ENCODE peak calls at places on chromosome 1, in ten cellular contexts. Q is WERI-Rb-1, C is cardiac muscle cell, N is MM.1S, S is fibroblast of the aortic adventitia, H is AG04450, D is thyroid gland, P is astrocyte, A is B cell, L is HFFc6. U is an unnamed sample.

GRCh38 chr1:50103615-50104081 is 5.1 kb upstream of the ELAVL4 start:
- DNase-seq in Q (peak), N (no peak), H (no peak), L (no peak), A (no peak), P (no peak), S (no peak), D (no peak), C (no peak), U (no peak)

GRCh38 chr1:25617626-25618432 is 1.2 kb downstream of the MAN1C1 start:
- DNase-seq in C (peak), H (no peak), A (peak), N (no peak), Q (no peak), D (peak), L (no peak), P (no peak), S (no peak), U (no peak)

GRCh38 chr1:220243947-220244346 is 28.3 kb downstream of the RAB3GAP2 start:
- DNase-seq in C (no peak), H (no peak), S (no peak), D (no peak), Q (no peak), N (no peak), P (no peak), L (no peak), A (no peak), U (no peak)

GRCh38 chr1:214552174-214552608 is 789 bp upstream of the PTPN14 start:
- DNase-seq in L (peak), D (peak), P (peak), S (peak), C (peak), Q (no peak), N (no peak), H (no peak), A (no peak), U (no peak)

GRCh38 chr1:35850716-35851115 is 32.3 kb upstream of the AGO1 start:
- DNase-seq in D (no peak), H (no peak), C (no peak), N (no peak), P (no peak), L (no peak), Q (no peak), A (no peak), S (no peak), U (no peak)

GRCh38 chr1:230907472-230908205 is 39.3 kb upstream of the C1orf198 start:
- DNase-seq in H (no peak), L (no peak), P (no peak), C (no peak), D (no peak), Q (no peak), S (no peak), N (no peak), A (no peak), U (no peak)

GRCh38 chr1:15627343-15627988 is 10.2 kb downstream of the DDI2 start:
- DNase-seq in Q (no peak), D (no peak), L (no peak), P (no peak), A (no peak), N (peak), S (no peak), H (no peak), C (no peak), U (peak)

GRCh38 chr1:173205146-173206051 is 1.7 kb downstream of the TNFSF4 start:
- DNase-seq in P (peak), C (peak), A (no peak), S (peak), L (no peak), H (no peak), D (no peak), N (peak), Q (no peak), U (no peak)

GRCh38 chr1:176102243-176102642 is 104.8 kb downstream of the COP1 start:
- DNase-seq in H (no peak), L (no peak), A (no peak), C (peak), Q (no peak), P (no peak), S (peak), N (no peak), D (no peak), U (no peak)

GRCh38 chr1:228463559-228464455 is 23.4 kb upstream of the RNF187 start:
- DNase-seq in A (peak), S (peak), P (no peak), N (peak), H (no peak), C (no peak), D (no peak), L (no peak), Q (no peak), U (peak)

GRCh38 chr1:145858238-145858936 is 494 bp downstream of the PIAS3 start:
- DNase-seq in S (peak), L (no peak), P (no peak), C (peak), H (no peak), D (peak), Q (peak), A (no peak), N (peak), U (peak)

DNA sequence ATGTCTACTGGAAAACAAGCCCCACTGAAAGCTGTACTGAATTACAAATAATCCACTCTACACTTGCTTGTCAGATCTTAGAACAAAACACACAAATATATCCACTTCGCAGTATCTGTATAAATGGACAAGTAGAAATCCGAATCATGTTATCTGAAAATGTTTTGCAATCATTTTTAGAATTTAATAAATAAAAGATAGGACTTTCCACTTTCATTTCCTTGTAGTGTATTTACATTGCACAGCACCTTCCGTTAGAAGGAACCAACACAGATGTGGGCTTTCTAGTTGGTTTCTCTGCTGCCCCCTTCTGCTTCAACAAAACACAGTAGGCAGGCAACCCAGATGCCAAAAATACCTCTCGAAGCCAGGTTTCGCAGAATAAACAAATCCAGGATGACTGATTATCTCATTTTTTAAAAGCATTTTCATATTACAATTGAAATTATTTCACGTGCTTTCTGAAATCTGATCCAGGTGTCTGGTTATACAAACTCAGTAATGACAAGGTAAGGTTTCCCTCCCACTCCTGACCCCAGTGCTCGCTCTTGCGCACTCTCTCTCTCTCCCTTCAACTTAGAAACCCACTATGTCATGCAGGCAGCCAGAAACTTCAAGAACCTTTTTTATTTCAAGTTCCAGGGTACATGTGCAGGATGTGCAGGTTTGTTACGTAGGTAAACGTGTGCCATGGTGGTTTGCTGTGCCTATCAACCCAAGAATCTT is 389.9 kb downstream of the SMYD3 start:
- DNase-seq in C (peak), L (peak), A (peak), Q (peak), N (peak), S (peak), D (peak), H (peak), P (peak), U (peak)
- TF ChIP-seq CTCF in C (peak), L (peak), A (peak), Q (peak), N (peak), S (peak), D (no peak), H (peak), P (peak), U (peak)

DNA sequence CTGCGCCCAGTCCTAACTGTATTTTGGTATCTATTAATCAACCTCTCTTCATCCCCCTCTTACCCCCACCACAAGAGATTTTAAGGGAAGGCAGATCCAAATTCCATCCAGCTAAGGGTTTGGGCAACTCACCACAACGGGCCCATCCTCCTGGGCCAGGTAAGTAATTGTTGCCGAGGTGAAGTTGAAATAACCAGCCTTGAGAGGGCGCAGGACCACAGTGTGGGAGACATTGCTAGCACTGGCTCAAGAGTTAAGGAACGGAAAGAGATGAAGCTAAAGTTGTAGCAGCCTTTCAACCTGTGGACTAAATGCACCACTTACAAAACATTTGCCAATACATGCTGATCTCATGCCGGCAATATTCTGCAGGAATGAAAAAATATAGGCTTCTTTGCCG is 5.9 kb downstream of the SSR2 start:
- DNase-seq in S (no peak), P (no peak), L (no peak), H (no peak), Q (no peak), N (no peak), A (no peak), C (no peak), D (no peak), U (no peak)
- TF ChIP-seq CTCF in S (no peak), P (no peak), L (no peak), H (no peak), Q (no peak), N (no peak), A (no peak), C (no peak), D (no peak), U (no peak)

DNA sequence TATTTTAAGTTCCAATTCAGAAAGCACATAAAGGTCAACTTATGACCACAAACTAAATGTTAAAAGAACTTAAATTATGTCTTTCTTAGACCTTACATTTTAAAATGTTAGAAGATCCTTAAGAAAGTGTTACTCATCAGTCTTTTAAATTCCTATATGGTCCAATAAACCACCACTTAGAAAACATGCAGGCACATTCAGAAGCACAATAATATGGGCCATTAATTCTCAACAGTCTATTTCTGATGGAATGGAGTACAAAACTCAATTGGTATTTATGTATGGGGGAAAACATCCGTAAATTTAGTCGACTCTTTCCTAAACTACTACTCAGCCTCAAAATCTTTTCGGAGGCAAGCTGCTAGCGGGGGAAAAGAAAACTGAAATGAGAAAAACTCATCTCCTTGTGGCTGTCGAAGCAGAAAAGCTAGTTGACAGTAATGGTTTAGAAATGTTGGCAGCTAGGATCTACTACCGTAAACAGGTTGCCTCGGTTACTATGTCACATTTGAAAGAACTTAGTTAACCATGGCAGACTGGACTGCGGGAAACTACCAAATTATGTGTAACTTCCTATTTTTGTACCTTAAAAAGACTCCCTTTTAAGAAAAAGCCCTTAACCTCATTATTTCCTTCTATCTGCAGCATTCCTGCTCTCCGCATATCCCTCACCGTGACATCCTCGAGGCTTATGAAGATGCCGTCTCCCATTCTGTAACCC is 993 bp downstream of the TRMT1L start:
- DNase-seq in N (peak), Q (no peak), C (no peak), L (peak), A (peak), P (peak), H (no peak), S (peak), D (no peak), U (no peak)
- TF ChIP-seq CTCF in N (no peak), Q (no peak), C (no peak), L (no peak), A (no peak), P (no peak), H (no peak), S (no peak), D (no peak), U (no peak)

GRCh38 chr1:18530567-18531502 is 50.1 kb downstream of the KLHDC7A start:
- DNase-seq in P (no peak), H (no peak), A (no peak), Q (peak), L (no peak), S (no peak), D (no peak), N (no peak), C (no peak), U (no peak)
- TF ChIP-seq CTCF in P (no peak), H (no peak), A (no peak), Q (peak), L (no peak), S (no peak), D (no peak), N (peak), C (no peak), U (no peak)

GRCh38 chr1:217563179-217563578 is 67.7 kb downstream of the GPATCH2 start:
- DNase-seq in N (no peak), S (no peak), A (no peak), D (no peak), C (no peak), Q (no peak), H (no peak), P (no peak), L (no peak), U (no peak)
- TF ChIP-seq CTCF in N (no peak), S (no peak), A (no peak), D (no peak), C (no peak), Q (no peak), H (no peak), P (no peak), L (peak), U (no peak)

GRCh38 chr1:107277022-107277421 is 136.2 kb downstream of the NTNG1 start:
- DNase-seq in P (peak), H (peak), Q (peak), S (peak), L (no peak), N (peak), D (peak), A (no peak), C (peak), U (no peak)
- TF ChIP-seq CTCF in P (peak), H (peak), Q (peak), S (peak), L (peak), N (peak), D (no peak), A (peak), C (peak), U (no peak)

GRCh38 chr1:240946926-240947325 is 335.0 kb upstream of the GREM2 start:
- DNase-seq in C (peak), P (peak), L (peak), S (peak), Q (peak), D (no peak), N (peak), A (no peak), H (peak), U (peak)
- TF ChIP-seq CTCF in C (peak), P (peak), L (peak), S (peak), Q (peak), D (no peak), N (peak), A (no peak), H (peak), U (no peak)

GRCh38 chr1:2543543-2544092 is 12.6 kb upstream of the TNFRSF14 start:
- DNase-seq in Q (peak), S (no peak), C (peak), P (peak), N (no peak), L (no peak), D (no peak), H (no peak), A (no peak), U (no peak)
- TF ChIP-seq CTCF in Q (no peak), S (no peak), C (no peak), P (no peak), N (no peak), L (no peak), D (no peak), H (no peak), A (no peak), U (no peak)